ENCODE peak calls at places on chromosomes 11 and 22, in nine cellular contexts. I is heart right ventricle, Q is H1, J is fibroblast of lung, B is A549, G is osteoblast, L is mammary epithelial cell, H is K562, O is Peyer's patch. K is an unnamed sample.

GRCh38 chr11:12282676-12283075 is 94.7 kb upstream of the PARVA start:
- DNase-seq in G (no peak), H (no peak), O (no peak), B (no peak), Q (no peak), L (peak; percentile 29), I (no peak), J (no peak), K (no peak)

GRCh38 chr22:41226728-41227655 is 13.7 kb downstream of the CHADL start:
- DNase-seq in J (no peak), B (no peak), O (no peak), G (peak; percentile 67), Q (no peak), I (peak; percentile 39), H (no peak), L (no peak), K (no peak)

GRCh38 chr11:120569903-120570302 is 58.4 kb downstream of the GRIK4 start:
- DNase-seq in B (no peak), O (no peak), L (no peak), J (no peak), H (no peak), Q (no peak), G (no peak), I (no peak), K (no peak)

GRCh38 chr11:101718406-101718805 is 134.6 kb upstream of the TRPC6 start:
- DNase-seq in B (no peak), J (peak; percentile 97), L (peak; percentile 59), O (no peak), Q (no peak), G (no peak), H (no peak), I (no peak), K (no peak)

GRCh38 chr11:33652001-33652400 is 48.6 kb downstream of the C11orf91 start:
- DNase-seq in O (no peak), L (no peak), I (no peak), Q (no peak), H (no peak), B (no peak), J (no peak), G (no peak), K (no peak)

GRCh38 chr22:44860311-44860710 is 107.9 kb downstream of the ARHGAP8 start:
- DNase-seq in J (no peak), Q (no peak), G (peak; percentile 22), H (no peak), L (no peak), B (no peak), I (no peak), O (no peak), K (no peak)

GRCh38 chr11:27882066-27882697 is 181.9 kb upstream of the BDNF start:
- DNase-seq in H (no peak), L (no peak), O (no peak), J (no peak), I (no peak), G (no peak), B (no peak), Q (no peak), K (no peak)

GRCh38 chr11:128326791-128327190 is 260.6 kb downstream of the ETS1 start:
- DNase-seq in Q (no peak), B (no peak), I (no peak), H (no peak), G (no peak), J (no peak), L (no peak), O (no peak), K (no peak)

GRCh38 chr11:82732348-82732733 is 1.3 kb downstream of the FAM181B start:
- DNase-seq in B (no peak), Q (no peak), I (no peak), G (no peak), L (no peak), H (no peak), J (no peak), O (no peak), K (peak; percentile 77)

GRCh38 chr11:68659158-68659921 is 25.0 kb upstream of the GAL start:
- DNase-seq in B (peak; percentile 55), H (peak; percentile 56), J (peak; percentile 99), Q (no peak), O (peak; percentile 48), I (peak; percentile 70), G (peak; percentile 99), L (peak; percentile 76), K (peak; percentile 57)

GRCh38 chr22:47209077-47209514 is 446.6 kb downstream of the TBC1D22A start:
- DNase-seq in G (peak; percentile 62), B (no peak), I (no peak), L (no peak), J (peak; percentile 34), Q (no peak), H (no peak), O (no peak), K (peak; percentile 17)

GRCh38 chr11:75834728-75835127 is 19.7 kb downstream of the UVRAG start:
- DNase-seq in Q (no peak), O (no peak), J (no peak), H (no peak), B (no peak), G (no peak), I (no peak), L (no peak), K (no peak)

GRCh38 chr11:89452780-89453179 is 38.4 kb downstream of the NOX4 start:
- DNase-seq in B (no peak), J (no peak), G (no peak), H (no peak), L (no peak), Q (no peak), I (no peak), O (no peak), K (no peak)

GRCh38 chr11:6320411-6321207 is at the start of gene CAVIN3:
- DNase-seq in J (peak; percentile 93), B (peak; percentile 23), Q (no peak), L (peak; percentile 92), O (peak; percentile 67), H (no peak), I (peak; percentile 90), G (peak; percentile 91), K (peak; percentile 87)

GRCh38 chr11:120432056-120433018 is 79.2 kb upstream of the GRIK4 start:
- DNase-seq in J (peak; percentile 99), G (peak; percentile 39), Q (no peak), I (no peak), O (no peak), B (peak; percentile 38), H (peak; percentile 11), L (peak; percentile 97), K (no peak)

GRCh38 chr11:121106812-121107211 is 5.8 kb downstream of the TECTA start:
- DNase-seq in Q (no peak), I (no peak), O (no peak), L (no peak), G (no peak), B (no peak), H (no peak), J (no peak), K (no peak)

GRCh38 chr11:127066426-127067090 is 66.0 kb upstream of the KIRREL3 start:
- DNase-seq in L (no peak), I (no peak), O (no peak), B (no peak), J (no peak), G (no peak), H (no peak), Q (no peak), K (no peak)

GRCh38 chr11:124277809-124278208 is 21.6 kb downstream of the OR8G5 start:
- DNase-seq in O (no peak), I (no peak), Q (no peak), L (no peak), B (no peak), J (no peak), G (no peak), H (no peak), K (no peak)

GRCh38 chr11:41377709-41378394 is 81.6 kb downstream of the LRRC4C start:
- DNase-seq in I (no peak), L (no peak), J (no peak), O (peak; percentile 58), B (no peak), G (no peak), Q (no peak), H (no peak), K (no peak)

GRCh38 chr22:46087336-46087690 is 63.0 kb upstream of the PPARA start:
- DNase-seq in G (peak; percentile 78), B (no peak), I (no peak), L (no peak), Q (no peak), H (no peak), O (no peak), J (no peak), K (no peak)
- H3K4me1 ChIP-seq in G (peaks cover 98% of the 10 kb centered on the region), B (peaks cover 84% of the 10 kb centered on the region), I (peaks cover 100% of the 10 kb centered on the region), L (peaks cover 85% of the 10 kb centered on the region), Q (no peaks in the 10 kb centered on the region), H (peaks cover 19% of the 10 kb centered on the region), O (peaks cover 16% of the 10 kb centered on the region), J (peaks cover 59% of the 10 kb centered on the region), K (peaks cover 97% of the 10 kb centered on the region)

DNA sequence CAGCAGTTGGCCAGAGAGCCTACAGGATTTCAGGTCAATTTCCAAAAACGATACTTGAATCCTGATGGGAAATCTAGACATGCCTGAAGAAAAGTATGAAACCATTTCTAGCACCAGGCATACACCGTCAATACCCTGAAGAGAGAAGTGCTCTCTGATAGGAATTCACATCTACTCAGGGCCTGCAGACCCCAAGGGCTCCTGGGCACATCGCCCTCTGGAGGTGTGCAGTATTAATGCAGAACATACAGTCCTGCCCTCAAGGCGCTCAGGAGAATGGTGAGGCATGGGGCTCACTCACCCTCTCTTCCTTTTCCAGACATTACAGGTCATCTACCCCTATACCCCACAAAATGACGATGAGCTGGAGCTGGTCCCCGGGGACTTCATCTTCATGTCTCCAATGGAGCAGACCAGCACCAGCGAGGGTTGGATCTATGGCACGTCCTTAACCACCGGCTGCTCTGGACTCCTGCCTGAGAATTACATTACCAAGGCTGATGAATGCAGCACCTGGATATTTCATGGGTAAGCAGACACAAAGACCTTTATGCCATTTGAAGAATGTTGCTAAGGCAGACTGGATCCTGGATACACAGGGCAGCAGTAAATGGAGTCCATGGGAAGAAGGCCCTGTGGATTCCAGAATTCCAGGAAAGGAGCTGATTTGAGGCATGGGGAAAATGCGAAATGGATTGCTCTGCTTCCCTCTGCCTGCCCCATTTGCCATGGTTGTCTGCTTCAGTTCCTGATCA is 49.3 kb upstream of the CRTAM start:
- DNase-seq in Q (no peak), B (no peak), J (no peak), O (no peak), G (peak; percentile 34), I (no peak), L (no peak), H (no peak), K (no peak)
- TF ChIP-seq CTCF in Q (peak; percentile 45), B (peak; percentile 30), J (no peak), O (no peak), G (peak; percentile 24), I (no peak), L (no peak), H (no peak), K (no peak)

DNA sequence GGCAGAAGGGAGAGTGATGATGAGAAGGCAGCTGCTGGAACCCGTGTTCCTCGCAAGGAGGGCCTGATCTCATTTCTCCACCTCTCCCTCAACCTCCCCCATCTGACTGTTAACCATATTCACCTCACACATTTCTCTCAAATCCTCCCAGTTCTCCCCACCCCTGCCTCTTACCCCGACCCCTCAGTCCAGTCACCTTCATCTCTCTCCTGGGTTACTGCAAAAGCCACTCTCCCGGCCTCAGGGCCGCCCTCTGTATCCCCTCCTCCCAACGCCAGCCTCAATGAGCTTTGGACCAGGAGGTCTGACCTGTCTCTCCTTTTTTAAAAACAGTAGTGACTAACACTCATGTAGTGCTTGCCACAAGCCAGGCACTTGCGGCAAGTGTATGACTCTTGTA is 29.5 kb upstream of the LMO1 start:
- DNase-seq in J (no peak), G (no peak), Q (no peak), I (no peak), O (no peak), L (no peak), B (no peak), H (no peak), K (no peak)
- H3K4me1 ChIP-seq in J (no peaks in the 10 kb centered on the region), G (no peaks in the 10 kb centered on the region), Q (no peaks in the 10 kb centered on the region), I (peaks cover 25% of the 10 kb centered on the region), O (no peaks in the 10 kb centered on the region), L (no peaks in the 10 kb centered on the region), B (no peaks in the 10 kb centered on the region), H (no peaks in the 10 kb centered on the region), K (no peaks in the 10 kb centered on the region)

GRCh38 chr22:17786435-17787158 is 12.3 kb upstream of the BID start:
- DNase-seq in H (peak; percentile 88), J (peak; percentile 34), I (peak; percentile 75), L (peak; percentile 30), O (peak; percentile 86), Q (no peak), B (no peak), G (peak; percentile 73), K (peak; percentile 43)
- TF ChIP-seq CTCF in H (no peak), J (no peak), I (no peak), L (no peak), O (no peak), Q (peak; percentile 7), B (no peak), G (no peak), K (no peak)